ENCODE peak calls at places on chromosomes 1 and 21, in nine cellular contexts. T, U, R, Z, K, V, N, H and G are unnamed samples.

GRCh38 chr1:155920717-155921116 is 9.6 kb upstream of the RIT1 start:
- DNase-seq in V (no peak), T (no peak), H (no peak), U (no peak), Z (no peak), R (no peak), N (no peak), K (no peak), G (no peak)

GRCh38 chr1:82388679-82389078 is 587.9 kb downstream of the ADGRL2 start:
- DNase-seq in U (no peak), Z (no peak), K (peak; percentile 3), H (no peak), N (no peak), T (no peak), R (no peak), V (peak; percentile 51), G (no peak)

GRCh38 chr1:180527270-180527669 is 24.9 kb upstream of the ACBD6 start:
- DNase-seq in U (no peak), H (no peak), V (peak; percentile 48), R (peak; percentile 45), K (peak; percentile 21), N (no peak), Z (no peak), T (no peak), G (no peak)

GRCh38 chr1:213986925-213987250 is 885 bp upstream of the PROX1 start:
- DNase-seq in N (no peak), R (no peak), H (no peak), T (no peak), Z (no peak), U (no peak), K (no peak), V (no peak), G (no peak)

GRCh38 chr1:154342836-154343472 is 17.6 kb downstream of the ATP8B2 start:
- DNase-seq in Z (peak; percentile 4), H (no peak), R (no peak), V (no peak), K (no peak), U (no peak), N (no peak), T (no peak), G (no peak)

GRCh38 chr1:153485880-153486279 is 25.4 kb upstream of the S100A7 start:
- DNase-seq in K (peak; percentile 30), T (no peak), U (no peak), H (no peak), R (no peak), N (no peak), Z (no peak), V (peak; percentile 58), G (no peak)

GRCh38 chr1:182589931-182590330 is 875 bp upstream of the RNASEL start:
- DNase-seq in U (no peak), R (no peak), N (no peak), V (no peak), T (no peak), Z (no peak), H (no peak), K (no peak), G (no peak)

GRCh38 chr1:207883660-207884245 is 27.2 kb downstream of the CD34 start:
- DNase-seq in N (no peak), Z (no peak), T (no peak), H (no peak), R (no peak), U (no peak), V (no peak), K (no peak), G (no peak)

GRCh38 chr1:63322248-63322943 is at the start of gene FOXD3:
- DNase-seq in Z (peak; percentile 41), R (peak; percentile 24), U (no peak), N (peak; percentile 60), K (peak; percentile 36), V (peak; percentile 49), T (no peak), H (no peak), G (no peak)

GRCh38 chr1:186974774-186975181 is 146.0 kb downstream of the PLA2G4A start:
- DNase-seq in H (peak; percentile 88), U (no peak), K (peak; percentile 76), R (peak; percentile 96), T (peak; percentile 93), Z (no peak), N (no peak), V (peak; percentile 98), G (peak; percentile 90)

GRCh38 chr1:209485167-209485566 is 98.3 kb upstream of the CAMK1G start:
- DNase-seq in R (peak; percentile 24), H (no peak), Z (no peak), V (peak; percentile 83), U (no peak), N (peak; percentile 5), T (no peak), K (peak; percentile 61), G (no peak)

GRCh38 chr1:148264374-148265276 is 112.5 kb upstream of the NBPF11 start:
- DNase-seq in N (no peak), V (peak; percentile 91), T (peak; percentile 85), Z (no peak), K (peak; percentile 56), H (no peak), U (no peak), R (peak; percentile 56), G (peak; percentile 31)

GRCh38 chr1:38989979-38990378 is 1.1 kb upstream of the AKIRIN1 start:
- DNase-seq in Z (no peak), T (no peak), R (no peak), V (no peak), N (no peak), K (no peak), U (no peak), H (no peak), G (no peak)

GRCh38 chr1:38992450-38993111 is 1.5 kb downstream of the AKIRIN1 start:
- DNase-seq in T (no peak), Z (no peak), V (no peak), H (no peak), U (no peak), R (no peak), N (no peak), K (no peak), G (no peak)

GRCh38 chr1:38991638-38992449 is 768 bp downstream of the AKIRIN1 start:
- DNase-seq in R (peak; percentile 25), N (peak; percentile 31), K (peak; percentile 51), Z (no peak), V (no peak), H (no peak), T (no peak), U (no peak), G (no peak)

GRCh38 chr1:38990401-38990745 is 703 bp upstream of the AKIRIN1 start:
- DNase-seq in T (no peak), H (no peak), R (peak; percentile 37), N (no peak), U (no peak), Z (no peak), V (peak; percentile 32), K (peak; percentile 32), G (no peak)

DNA sequence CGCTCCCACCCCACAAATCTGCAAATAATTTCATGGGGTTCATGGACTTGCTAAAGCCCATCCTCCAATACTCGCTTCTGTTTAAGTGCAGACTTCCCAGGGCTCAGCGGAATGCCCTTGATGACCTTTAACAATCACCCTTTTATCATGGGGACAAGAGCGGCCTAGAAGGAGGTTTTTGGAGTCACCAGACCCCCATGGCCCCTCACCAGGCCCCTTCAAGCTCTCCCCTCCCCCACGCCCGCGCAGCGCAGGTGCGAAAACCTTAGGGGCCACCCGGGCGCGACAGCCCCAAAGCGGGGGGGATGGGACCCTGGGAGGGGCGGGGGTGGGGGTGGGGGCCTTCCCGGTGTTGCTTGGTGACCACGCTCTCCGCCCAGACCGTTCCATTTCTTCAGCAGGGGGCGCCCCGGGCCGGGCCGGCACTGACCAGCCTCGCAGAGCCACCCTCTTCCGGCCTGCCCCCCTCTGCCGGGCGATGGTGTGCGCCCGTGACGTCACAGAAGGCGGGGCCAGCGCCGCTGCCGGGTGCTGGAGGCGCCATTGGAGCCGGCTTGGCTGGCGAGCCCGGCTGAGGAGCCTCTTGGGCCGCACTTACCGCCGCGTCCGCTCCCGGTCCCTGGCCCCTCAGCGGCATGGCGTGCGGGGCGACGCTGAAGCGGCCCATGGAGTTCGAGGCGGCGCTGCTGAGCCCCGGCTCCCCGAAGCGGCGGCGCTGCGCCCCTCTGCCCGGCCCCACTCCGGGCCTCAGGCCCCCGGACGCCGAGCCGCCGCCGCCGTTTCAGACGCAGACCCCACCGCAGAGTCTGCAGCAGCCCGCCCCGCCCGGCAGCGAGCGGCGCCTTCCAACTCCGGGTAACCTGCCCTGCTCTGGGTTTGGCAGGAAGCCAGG is at the start of gene AKIRIN1:
- DNase-seq in K (peak; percentile 99), V (peak; percentile 90), T (peak; percentile 85), R (peak; percentile 98), U (peak; percentile 95), N (peak; percentile 98), Z (peak; percentile 97), H (peak; percentile 92), G (peak; percentile 75)
- TF ChIP-seq CTCF in K (no peak), V (no peak), T (no peak), R (no peak), U (no peak), N (no peak), Z (no peak), H (no peak), G (no peak)

DNA sequence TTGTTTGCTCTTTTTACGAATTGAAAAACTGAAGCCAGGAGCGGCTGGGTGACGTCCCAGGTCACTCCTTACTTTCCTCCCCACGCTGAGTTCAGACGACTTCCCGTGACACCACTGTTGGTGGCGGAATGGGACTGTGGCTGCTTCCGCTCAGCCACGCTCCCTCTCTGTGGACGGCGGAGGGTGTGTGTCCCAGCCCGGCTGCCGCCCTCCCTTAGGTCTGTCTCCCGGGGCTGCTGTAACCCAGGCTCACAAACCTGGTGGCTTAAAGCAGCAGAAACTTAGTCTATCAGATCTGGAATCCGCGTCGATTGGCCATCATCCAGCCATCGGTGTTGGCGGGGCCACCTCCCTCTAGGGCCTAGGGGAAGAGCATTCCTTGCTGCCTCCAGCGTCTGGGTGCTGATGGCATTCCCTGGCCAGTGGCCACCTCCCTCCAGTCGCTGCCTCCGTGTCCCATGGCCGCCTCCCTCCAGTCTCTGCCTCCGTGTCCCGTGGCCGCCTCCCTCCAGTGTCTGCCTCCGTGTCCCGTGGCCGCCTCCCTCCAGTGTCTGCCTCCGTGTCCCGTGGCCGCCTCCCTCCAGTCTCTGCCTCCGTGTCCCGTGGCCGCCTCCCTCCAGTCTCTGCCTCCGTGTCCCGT is 17.5 kb downstream of the TRPM2 start:
- DNase-seq in V (no peak), Z (no peak), R (no peak), K (no peak), U (no peak), N (no peak), H (no peak), T (no peak), G (no peak)
- H3K4me3 ChIP-seq in V (no peak overlapping the region), Z (no peak overlapping the region), R (no peak overlapping the region), K (no peak overlapping the region), U (no peak overlapping the region), N (no peak overlapping the region), H (no peak overlapping the region), T (no peak overlapping the region), G (no peak overlapping the region)

DNA sequence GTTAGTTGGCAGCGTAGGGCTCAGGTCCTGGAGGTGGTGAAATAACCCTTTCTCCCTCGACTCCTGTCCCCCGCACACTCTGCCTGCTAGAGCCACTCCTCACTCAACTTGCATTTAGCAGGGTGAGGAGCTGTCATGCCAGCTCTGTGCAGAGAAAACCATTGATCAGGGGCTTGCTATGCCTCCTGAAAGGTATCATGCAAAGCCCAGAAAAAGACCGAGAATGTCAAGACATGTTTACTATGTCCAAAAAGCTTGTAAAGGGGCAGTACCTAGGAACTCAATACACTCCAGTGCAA is 18.0 kb downstream of the ALDH4A1 start:
- DNase-seq in K (no peak), N (no peak), Z (no peak), V (no peak), U (no peak), H (no peak), T (no peak), R (no peak), G (no peak)
- TF ChIP-seq CTCF in K (no peak), N (no peak), Z (no peak), V (no peak), U (no peak), H (no peak), T (no peak), R (no peak), G (no peak)

GRCh38 chr1:243428084-243428483 is 172.2 kb downstream of the SDCCAG8 start:
- DNase-seq in Z (no peak), N (no peak), K (no peak), V (no peak), T (no peak), U (no peak), R (no peak), H (no peak), G (no peak)
- H3K4me3 ChIP-seq in Z (no peak overlapping the region), N (no peak overlapping the region), K (no peak overlapping the region), V (no peak overlapping the region), T (no peak overlapping the region), U (peak overlapping the region; percentile 11), R (no peak overlapping the region), H (no peak overlapping the region), G (no peak overlapping the region)